ENCODE peak calls at places on chromosome 11, in eight cellular contexts. Q, A, Z, C, T, J, D and Y are unnamed samples.
A peak's percentile ranks its signal among the peaks of the same experiment; 100 is the strongest.

GRCh38 chr11:96324912-96325311 is 18.1 kb downstream of the MAML2 start:
- DNase-seq in Q (no peak), A (no peak), Z (no peak), C (no peak), T (no peak), J (no peak), D (peak; percentile 91), Y (no peak)

GRCh38 chr11:18383388-18384156 is 10.8 kb upstream of the LDHA start:
- DNase-seq in Q (peak; percentile 60), A (peak; percentile 40), Z (peak; percentile 34), C (peak; percentile 31), T (peak; percentile 4), J (peak; percentile 70), D (peak; percentile 99), Y (peak; percentile 87)

GRCh38 chr11:91163619-91164451 is 941.0 kb upstream of the CHORDC1 start:
- DNase-seq in Q (no peak), A (no peak), Z (no peak), C (no peak), T (no peak), J (no peak), D (peak; percentile 85), Y (no peak)

GRCh38 chr11:2842876-2843275 is 42.7 kb downstream of the CDKN1C start:
- DNase-seq in Q (no peak), A (no peak), Z (no peak), C (no peak), T (no peak), J (no peak), D (no peak), Y (peak; percentile 58)

GRCh38 chr11:36746886-36747710 is 149.1 kb upstream of the RAG2 start:
- DNase-seq in Q (peak; percentile 78), A (peak; percentile 30), Z (peak; percentile 40), C (peak; percentile 82), T (peak; percentile 95), J (peak; percentile 67), D (peak; percentile 64), Y (peak; percentile 87)

GRCh38 chr11:134202661-134203060 is 21.1 kb downstream of the NCAPD3 start:
- DNase-seq in Q (no peak), A (no peak), Z (no peak), C (no peak), T (peak; percentile 46), J (no peak), D (no peak), Y (no peak)

GRCh38 chr11:60889869-60890311 is 16.5 kb downstream of the PRPF19 start:
- DNase-seq in Q (no peak), A (no peak), Z (no peak), C (no peak), T (no peak), J (no peak), D (no peak), Y (no peak)

GRCh38 chr11:47271961-47272661 is 2.2 kb downstream of the MADD start:
- DNase-seq in Q (no peak), A (no peak), Z (no peak), C (no peak), T (peak; percentile 91), J (no peak), D (no peak), Y (no peak)

GRCh38 chr11:106482920-106483761 is 405.7 kb downstream of the AASDHPPT start:
- DNase-seq in Q (no peak), A (no peak), Z (no peak), C (no peak), T (peak; percentile 80), J (no peak), D (no peak), Y (no peak)